ENCODE peak calls at places on chromosomes 16 and 17, in nine cellular contexts. F, A, R, S, X, V, K, E and Z are unnamed samples.

GRCh38 chr16:24950275-24950674 is 64.9 kb downstream of the ARHGAP17 start:
- DNase-seq in K (no peak), X (no peak), V (no peak), A (no peak), E (peak; percentile 15), S (no peak), R (no peak), F (peak; percentile 70), Z (no peak)

GRCh38 chr16:46996391-46996790 is 22.9 kb upstream of the DNAJA2 start:
- DNase-seq in R (no peak), A (no peak), X (no peak), S (no peak), E (no peak), F (no peak), V (no peak), K (no peak), Z (no peak)

GRCh38 chr16:21302898-21303528 is 24.9 kb upstream of the CRYM start:
- DNase-seq in S (no peak), A (no peak), R (no peak), K (no peak), V (no peak), E (peak; percentile 69), X (no peak), F (peak; percentile 89), Z (peak; percentile 40)

GRCh38 chr16:73390936-73391335 is 343.0 kb upstream of the ZFHX3 start:
- DNase-seq in X (no peak), F (no peak), S (no peak), R (no peak), K (no peak), E (peak; percentile 4), A (no peak), V (no peak), Z (no peak)

GRCh38 chr16:8583712-8584111 is 6.6 kb downstream of the TMEM114 start:
- DNase-seq in A (no peak), K (no peak), V (no peak), E (no peak), F (no peak), X (no peak), S (peak; percentile 48), R (no peak), Z (no peak)

GRCh38 chr16:56102159-56102798 is 89.0 kb upstream of the GNAO1 start:
- DNase-seq in F (peak; percentile 1), K (peak; percentile 65), E (no peak), S (peak; percentile 57), A (peak; percentile 38), V (no peak), R (peak; percentile 61), X (no peak), Z (peak; percentile 49)

GRCh38 chr16:87465306-87465705 is 27.5 kb downstream of the ZCCHC14 start:
- DNase-seq in R (peak; percentile 71), X (peak; percentile 90), F (peak; percentile 92), V (peak; percentile 67), K (peak; percentile 63), E (peak; percentile 84), S (peak; percentile 46), A (peak; percentile 94), Z (peak; percentile 93)

GRCh38 chr16:2015117-2015946 is 4.3 kb upstream of the NPW start:
- DNase-seq in K (no peak), F (peak; percentile 93), A (no peak), R (no peak), X (no peak), V (no peak), S (no peak), E (peak; percentile 92), Z (no peak)

GRCh38 chr16:31874354-31875111 is 926 bp downstream of the ZNF267 start:
- DNase-seq in A (peak; percentile 72), V (peak; percentile 62), X (no peak), S (peak; percentile 56), K (no peak), F (peak; percentile 47), R (no peak), E (peak; percentile 50), Z (no peak)

GRCh38 chr16:31873556-31874353 is at the start of gene ZNF267:
- DNase-seq in R (peak; percentile 93), E (peak; percentile 86), A (peak; percentile 98), K (peak; percentile 91), F (peak; percentile 91), V (peak; percentile 91), X (peak; percentile 88), S (peak; percentile 97), Z (peak; percentile 97)

GRCh38 chr16:31877876-31878642 is 4.5 kb downstream of the ZNF267 start:
- DNase-seq in X (no peak), E (no peak), F (no peak), A (no peak), V (no peak), K (no peak), S (no peak), R (no peak), Z (no peak)

GRCh38 chr16:31876955-31877828 is 3.6 kb downstream of the ZNF267 start:
- DNase-seq in K (no peak), E (peak; percentile 80), V (peak; percentile 83), F (peak; percentile 86), A (no peak), S (no peak), X (no peak), R (no peak), Z (no peak)

DNA sequence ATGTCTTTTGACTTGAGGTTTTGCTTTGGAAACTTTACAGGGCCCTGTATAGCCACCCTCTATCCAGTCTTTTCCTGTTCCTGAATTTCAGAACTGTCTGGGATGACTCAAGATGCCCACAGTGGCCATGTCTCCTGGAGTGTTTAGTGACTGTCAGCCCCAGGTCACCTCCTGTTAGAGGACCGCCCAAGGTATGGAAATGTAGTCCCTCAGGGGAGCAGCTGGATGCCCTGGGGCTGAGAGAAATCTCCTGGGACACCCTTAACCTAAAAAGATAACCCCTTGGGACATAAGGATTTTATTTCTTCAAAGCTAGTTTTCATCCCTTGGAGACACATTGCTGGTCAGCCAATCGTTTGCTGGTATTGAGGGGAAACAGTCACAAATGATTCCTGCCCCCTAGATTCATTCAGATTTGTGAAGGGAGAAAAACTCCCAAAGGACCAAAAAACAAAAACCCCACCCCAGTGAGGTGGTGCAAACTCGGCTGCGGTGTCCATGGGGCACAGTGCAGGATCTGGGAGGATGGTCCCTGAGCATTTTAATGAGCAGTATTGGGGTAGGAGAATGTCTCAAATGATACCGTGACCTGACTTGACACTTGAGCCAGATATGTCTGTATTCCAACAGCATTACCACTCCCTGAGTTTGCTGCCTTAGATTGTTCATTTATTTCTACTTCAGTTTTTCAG is 1.7 kb downstream of the ZNF267 start:
- DNase-seq in V (peak; percentile 26), K (no peak), A (no peak), E (peak; percentile 27), R (no peak), X (no peak), S (no peak), F (no peak), Z (no peak)
- H3K27ac ChIP-seq in V (peak overlapping the region; percentile 89), K (no peak overlapping the region), A (peak overlapping the region; percentile 92), E (peak overlapping the region; percentile 67), R (no peak overlapping the region), X (no peak overlapping the region), S (peak overlapping the region; percentile 95), F (peak overlapping the region; percentile 69), Z (peak overlapping the region; percentile 92)

DNA sequence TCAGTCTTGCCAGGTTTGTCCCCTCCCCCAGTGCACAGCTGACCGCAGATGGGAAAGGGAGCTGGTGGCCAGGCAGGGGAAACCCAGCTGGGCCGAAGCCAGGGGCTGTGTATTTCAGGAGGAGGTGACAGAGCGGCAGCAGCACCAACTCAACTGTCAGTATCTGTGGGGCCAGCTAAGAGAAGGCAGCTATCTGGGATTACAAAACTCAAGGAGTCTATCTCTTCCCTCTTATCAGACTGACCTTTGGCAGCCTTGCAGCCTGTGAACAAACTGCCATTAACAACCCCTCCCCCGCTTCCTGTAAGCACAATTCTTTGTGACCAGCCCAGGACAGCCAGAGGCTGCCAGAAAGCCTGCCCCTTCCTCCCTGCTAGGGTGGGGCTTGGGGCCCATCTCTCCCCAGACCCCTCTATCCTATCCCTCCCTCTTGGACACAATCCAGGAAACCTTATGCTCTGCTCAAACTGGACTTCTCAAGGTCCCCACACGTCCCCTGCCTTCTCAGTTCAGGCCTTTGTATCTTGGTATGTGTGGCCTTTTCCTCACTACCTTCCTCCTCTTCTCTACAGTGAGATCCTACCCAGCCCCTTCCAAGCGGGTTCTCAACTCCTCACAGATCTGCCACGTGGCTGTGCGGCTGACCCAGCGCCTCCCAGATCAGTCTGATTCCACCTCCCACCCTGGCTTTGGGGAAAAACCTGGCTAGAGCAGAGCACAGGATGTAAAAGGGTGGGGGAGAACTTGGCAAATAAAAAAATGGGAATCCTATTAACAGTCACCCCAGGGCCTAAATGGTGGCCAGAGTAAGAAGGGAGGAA is 10.5 kb downstream of the ST3GAL2 start:
- DNase-seq in R (peak; percentile 97), X (peak; percentile 98), V (peak; percentile 96), K (peak; percentile 96), E (peak; percentile 91), S (peak; percentile 24), A (peak; percentile 97), F (peak; percentile 93), Z (peak; percentile 83)
- H3K4me1 ChIP-seq in R (peaks cover 76% of the 10 kb centered on the region), X (peaks cover 64% of the 10 kb centered on the region), V (peaks cover 54% of the 10 kb centered on the region), K (peaks cover 58% of the 10 kb centered on the region), E (peaks cover 30% of the 10 kb centered on the region), S (peaks cover 41% of the 10 kb centered on the region), A (peaks cover 38% of the 10 kb centered on the region), F (peaks cover 23% of the 10 kb centered on the region), Z (peaks cover 36% of the 10 kb centered on the region)

GRCh38 chr17:75625813-75626486 is 7.3 kb upstream of the SMIM5 start:
- DNase-seq in E (peak; percentile 49), V (peak; percentile 15), R (no peak), X (no peak), A (no peak), K (no peak), F (peak; percentile 5), S (peak; percentile 44), Z (no peak)

GRCh38 chr17:75623386-75623785 is 9.8 kb upstream of the SMIM5 start:
- DNase-seq in S (no peak), R (no peak), E (no peak), K (no peak), A (no peak), V (no peak), X (no peak), F (no peak), Z (no peak)

GRCh38 chr17:75626496-75627038 is 6.7 kb upstream of the SMIM5 start:
- DNase-seq in S (no peak), V (no peak), F (no peak), A (no peak), E (no peak), K (no peak), X (no peak), R (no peak), Z (no peak)

GRCh38 chr17:75624021-75624420 is 9.2 kb upstream of the SMIM5 start:
- DNase-seq in S (no peak), A (no peak), E (no peak), K (no peak), R (no peak), X (no peak), V (no peak), F (no peak), Z (no peak)

DNA sequence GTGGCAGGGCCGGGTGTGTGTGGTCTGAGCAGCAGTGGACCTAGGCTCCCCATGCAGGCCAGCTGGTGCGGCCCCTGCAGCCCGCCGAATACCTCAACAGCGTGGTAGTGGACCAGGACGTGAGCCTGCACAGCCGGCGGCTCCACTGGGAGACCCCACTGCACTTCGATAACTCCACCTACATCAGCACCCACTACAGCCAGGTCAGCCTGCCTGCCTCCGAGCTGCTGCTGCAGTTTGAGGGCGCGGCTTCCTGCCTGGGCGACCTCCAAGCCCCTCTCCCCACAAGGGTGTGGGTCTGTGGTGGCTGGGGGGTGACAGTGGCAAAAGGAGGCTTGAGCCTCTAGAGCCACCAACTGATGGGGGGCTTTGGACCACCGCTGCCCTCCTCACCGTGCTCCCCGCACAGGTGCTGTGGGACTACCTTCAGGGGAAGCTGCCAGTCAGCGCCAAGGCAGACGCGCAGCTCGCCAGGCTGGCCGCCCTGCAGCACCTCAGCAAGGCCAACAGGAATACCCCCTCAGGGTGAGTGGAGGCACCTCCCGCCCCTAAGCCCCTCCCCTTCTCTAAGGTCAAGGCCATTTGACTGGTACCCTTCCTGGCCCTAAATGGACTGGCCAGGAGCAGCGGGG is 8.4 kb upstream of the SMIM5 start:
- DNase-seq in E (no peak), V (no peak), S (no peak), K (no peak), X (no peak), A (no peak), F (no peak), R (no peak), Z (no peak)
- TF ChIP-seq CTCF in E (no peak), V (no peak), S (no peak), K (no peak), X (no peak), A (no peak), F (no peak), R (no peak), Z (no peak)

GRCh38 chr17:860805-861204 is 78.7 kb downstream of the MRM3 start:
- DNase-seq in R (no peak), A (no peak), E (no peak), F (no peak), V (no peak), S (no peak), K (no peak), X (no peak), Z (no peak)
- H3K27ac ChIP-seq in R (peak overlapping the region; percentile 57), A (no peak overlapping the region), E (no peak overlapping the region), F (no peak overlapping the region), V (no peak overlapping the region), S (no peak overlapping the region), K (peak overlapping the region; percentile 6), X (peak overlapping the region; percentile 52), Z (no peak overlapping the region)